ENCODE peak calls at places on chromosome 13, in ten cellular contexts. One of them, this sample, is unnamed.

GRCh38 chr13:52428295-52428694 is 22.1 kb downstream of the VPS36 start:
- DNase-seq in adrenal gland: no peak
- DNase-seq in heart right ventricle: no peak
- DNase-seq in EH: peak
- DNase-seq in GM13977: no peak
- DNase-seq in naive thymus-derived CD8-positive, alpha-beta T cell: no peak
- DNase-seq in A673: no peak
- DNase-seq in trophoblast cell: peak
- DNase-seq in astrocyte of the cerebellum: peak
- DNase-seq in CD8-positive, alpha-beta memory T cell: no peak
- DNase-seq in this sample: peak

GRCh38 chr13:44744880-44745633 is 168.9 kb upstream of the TSC22D1 start:
- DNase-seq in astrocyte of the cerebellum: no peak
- DNase-seq in A673: no peak
- DNase-seq in CD8-positive, alpha-beta memory T cell: no peak
- DNase-seq in adrenal gland: no peak
- DNase-seq in heart right ventricle: no peak
- DNase-seq in EH: no peak
- DNase-seq in GM13977: no peak
- DNase-seq in trophoblast cell: peak
- DNase-seq in naive thymus-derived CD8-positive, alpha-beta T cell: no peak
- DNase-seq in this sample: no peak

GRCh38 chr13:111114362-111115050 is 604 bp upstream of the ARHGEF7 start:
- DNase-seq in heart right ventricle: peak
- DNase-seq in GM13977: peak
- DNase-seq in adrenal gland: peak
- DNase-seq in astrocyte of the cerebellum: no peak
- DNase-seq in EH: peak
- DNase-seq in naive thymus-derived CD8-positive, alpha-beta T cell: peak
- DNase-seq in trophoblast cell: peak
- DNase-seq in A673: no peak
- DNase-seq in CD8-positive, alpha-beta memory T cell: no peak
- DNase-seq in this sample: no peak

GRCh38 chr13:89737051-89737450 is 1610.4 kb upstream of the MIR17HG start:
- DNase-seq in A673: no peak
- DNase-seq in EH: no peak
- DNase-seq in trophoblast cell: no peak
- DNase-seq in naive thymus-derived CD8-positive, alpha-beta T cell: no peak
- DNase-seq in heart right ventricle: no peak
- DNase-seq in astrocyte of the cerebellum: no peak
- DNase-seq in GM13977: no peak
- DNase-seq in CD8-positive, alpha-beta memory T cell: no peak
- DNase-seq in adrenal gland: no peak
- DNase-seq in this sample: no peak

GRCh38 chr13:93848247-93848646 is 621.6 kb downstream of the GPC6 start:
- DNase-seq in heart right ventricle: no peak
- DNase-seq in astrocyte of the cerebellum: no peak
- DNase-seq in trophoblast cell: no peak
- DNase-seq in EH: no peak
- DNase-seq in GM13977: no peak
- DNase-seq in adrenal gland: no peak
- DNase-seq in naive thymus-derived CD8-positive, alpha-beta T cell: no peak
- DNase-seq in CD8-positive, alpha-beta memory T cell: no peak
- DNase-seq in A673: no peak
- DNase-seq in this sample: no peak

GRCh38 chr13:42494157-42494556 is 79.8 kb upstream of the TNFSF11 start:
- DNase-seq in astrocyte of the cerebellum: no peak
- DNase-seq in EH: peak
- DNase-seq in trophoblast cell: no peak
- DNase-seq in heart right ventricle: no peak
- DNase-seq in adrenal gland: no peak
- DNase-seq in naive thymus-derived CD8-positive, alpha-beta T cell: no peak
- DNase-seq in CD8-positive, alpha-beta memory T cell: no peak
- DNase-seq in A673: no peak
- DNase-seq in GM13977: no peak
- DNase-seq in this sample: no peak

GRCh38 chr13:31930901-31931522 is 100.6 kb upstream of the FRY start:
- DNase-seq in adrenal gland: no peak
- DNase-seq in EH: no peak
- DNase-seq in astrocyte of the cerebellum: no peak
- DNase-seq in naive thymus-derived CD8-positive, alpha-beta T cell: no peak
- DNase-seq in A673: no peak
- DNase-seq in heart right ventricle: no peak
- DNase-seq in trophoblast cell: no peak
- DNase-seq in CD8-positive, alpha-beta memory T cell: no peak
- DNase-seq in GM13977: peak
- DNase-seq in this sample: no peak

GRCh38 chr13:43014162-43014561 is 9.2 kb upstream of the DNAJC15 start:
- DNase-seq in EH: no peak
- DNase-seq in A673: no peak
- DNase-seq in GM13977: no peak
- DNase-seq in naive thymus-derived CD8-positive, alpha-beta T cell: no peak
- DNase-seq in astrocyte of the cerebellum: no peak
- DNase-seq in trophoblast cell: no peak
- DNase-seq in adrenal gland: no peak
- DNase-seq in heart right ventricle: no peak
- DNase-seq in CD8-positive, alpha-beta memory T cell: no peak
- DNase-seq in this sample: no peak

GRCh38 chr13:44969858-44970484 is 19.3 kb downstream of the NUFIP1 start:
- DNase-seq in adrenal gland: no peak
- DNase-seq in naive thymus-derived CD8-positive, alpha-beta T cell: peak
- DNase-seq in CD8-positive, alpha-beta memory T cell: no peak
- DNase-seq in GM13977: peak
- DNase-seq in astrocyte of the cerebellum: peak
- DNase-seq in A673: peak
- DNase-seq in EH: peak
- DNase-seq in heart right ventricle: no peak
- DNase-seq in trophoblast cell: peak
- DNase-seq in this sample: peak

GRCh38 chr13:92564942-92565341 is 661.7 kb upstream of the GPC6 start:
- DNase-seq in astrocyte of the cerebellum: no peak
- DNase-seq in adrenal gland: no peak
- DNase-seq in EH: no peak
- DNase-seq in A673: no peak
- DNase-seq in GM13977: no peak
- DNase-seq in CD8-positive, alpha-beta memory T cell: no peak
- DNase-seq in trophoblast cell: no peak
- DNase-seq in heart right ventricle: no peak
- DNase-seq in naive thymus-derived CD8-positive, alpha-beta T cell: no peak
- DNase-seq in this sample: no peak

GRCh38 chr13:31909889-31910551 is 121.6 kb upstream of the FRY start:
- DNase-seq in heart right ventricle: no peak
- DNase-seq in A673: peak
- DNase-seq in naive thymus-derived CD8-positive, alpha-beta T cell: peak
- DNase-seq in adrenal gland: peak
- DNase-seq in CD8-positive, alpha-beta memory T cell: peak
- DNase-seq in EH: peak
- DNase-seq in GM13977: no peak
- DNase-seq in astrocyte of the cerebellum: peak
- DNase-seq in trophoblast cell: peak
- DNase-seq in this sample: no peak

GRCh38 chr13:41487222-41487621 is 29.9 kb downstream of the RGCC start:
- DNase-seq in trophoblast cell: no peak
- DNase-seq in heart right ventricle: no peak
- DNase-seq in GM13977: no peak
- DNase-seq in EH: no peak
- DNase-seq in naive thymus-derived CD8-positive, alpha-beta T cell: no peak
- DNase-seq in astrocyte of the cerebellum: no peak
- DNase-seq in CD8-positive, alpha-beta memory T cell: no peak
- DNase-seq in A673: no peak
- DNase-seq in adrenal gland: no peak
- DNase-seq in this sample: no peak

GRCh38 chr13:44054525-44054924 is 174.8 kb downstream of the LACC1 start:
- DNase-seq in trophoblast cell: no peak
- DNase-seq in CD8-positive, alpha-beta memory T cell: no peak
- DNase-seq in naive thymus-derived CD8-positive, alpha-beta T cell: no peak
- DNase-seq in heart right ventricle: no peak
- DNase-seq in EH: no peak
- DNase-seq in GM13977: no peak
- DNase-seq in A673: no peak
- DNase-seq in adrenal gland: no peak
- DNase-seq in astrocyte of the cerebellum: no peak
- DNase-seq in this sample: no peak

GRCh38 chr13:21486322-21486721 is 27.2 kb upstream of the ZDHHC20 start:
- DNase-seq in adrenal gland: no peak
- DNase-seq in astrocyte of the cerebellum: no peak
- DNase-seq in heart right ventricle: no peak
- DNase-seq in trophoblast cell: no peak
- DNase-seq in A673: no peak
- DNase-seq in naive thymus-derived CD8-positive, alpha-beta T cell: no peak
- DNase-seq in CD8-positive, alpha-beta memory T cell: no peak
- DNase-seq in EH: peak
- DNase-seq in GM13977: no peak
- DNase-seq in this sample: no peak

GRCh38 chr13:73913043-73913740 is 221.0 kb downstream of the KLF12 start:
- DNase-seq in naive thymus-derived CD8-positive, alpha-beta T cell: no peak
- DNase-seq in heart right ventricle: no peak
- DNase-seq in CD8-positive, alpha-beta memory T cell: no peak
- DNase-seq in A673: no peak
- DNase-seq in adrenal gland: no peak
- DNase-seq in GM13977: no peak
- DNase-seq in astrocyte of the cerebellum: no peak
- DNase-seq in EH: peak
- DNase-seq in trophoblast cell: no peak
- DNase-seq in this sample: no peak

GRCh38 chr13:31850041-31850440 is 110.7 kb downstream of the RXFP2 start:
- DNase-seq in naive thymus-derived CD8-positive, alpha-beta T cell: no peak
- DNase-seq in A673: no peak
- DNase-seq in trophoblast cell: no peak
- DNase-seq in adrenal gland: no peak
- DNase-seq in astrocyte of the cerebellum: no peak
- DNase-seq in heart right ventricle: no peak
- DNase-seq in EH: no peak
- DNase-seq in GM13977: no peak
- DNase-seq in CD8-positive, alpha-beta memory T cell: no peak
- DNase-seq in this sample: no peak